ENCODE peak calls at places on chromosomes 7 and 10, in seven cellular contexts. H is H9, G is IMR-90, E is psoas muscle, Y is gastrocnemius medialis, L is cardiac muscle cell, D is A549. C is an unnamed sample.

GRCh38 chr7:114663502-114663901 is 248.9 kb downstream of the FOXP2 start:
- DNase-seq in D (no peak), Y (no peak), E (no peak), L (peak), H (no peak), G (peak), C (no peak)

GRCh38 chr10:102309916-102310315 is 64.6 kb downstream of the GBF1 start:
- DNase-seq in L (no peak), D (no peak), E (no peak), Y (no peak), G (no peak), H (no peak), C (no peak)

GRCh38 chr7:101736077-101736476 is 81.3 kb upstream of the CUX1 start:
- DNase-seq in L (no peak), H (no peak), D (no peak), E (no peak), Y (no peak), G (no peak), C (peak)

GRCh38 chr7:157519246-157519645 is 182.4 kb downstream of the DNAJB6 start:
- DNase-seq in H (no peak), E (peak), Y (no peak), G (no peak), L (no peak), D (no peak), C (no peak)

GRCh38 chr7:13850185-13850752 is 139.2 kb downstream of the ETV1 start:
- DNase-seq in D (no peak), G (peak), Y (no peak), E (no peak), L (no peak), H (no peak), C (peak)

GRCh38 chr7:131619336-131620305 is 63.2 kb upstream of the PODXL start:
- DNase-seq in Y (no peak), L (no peak), G (peak), H (no peak), E (no peak), D (no peak), C (no peak)

GRCh38 chr7:103059471-103059870 is 15.1 kb downstream of the FBXL13 start:
- DNase-seq in G (no peak), L (no peak), E (no peak), H (no peak), Y (no peak), D (no peak), C (no peak)

GRCh38 chr10:114393482-114393881 is 10.8 kb downstream of the AFAP1L2 start:
- DNase-seq in G (peak), L (no peak), H (no peak), D (no peak), Y (no peak), E (no peak), C (peak)

GRCh38 chr10:101029520-101030309 is 1.2 kb downstream of the PDZD7 start:
- DNase-seq in L (peak), G (no peak), Y (no peak), H (peak), D (no peak), E (peak), C (no peak)

GRCh38 chr10:96402417-96403305 is 43.9 kb upstream of the OPALIN start:
- DNase-seq in Y (no peak), G (no peak), D (no peak), L (no peak), E (no peak), H (peak), C (no peak)

GRCh38 chr10:85105614-85106013 is 777.2 kb downstream of the CCSER2 start:
- DNase-seq in Y (no peak), L (peak), G (no peak), H (peak), D (no peak), E (no peak), C (no peak)

GRCh38 chr7:27952393-27953290 is 212.7 kb downstream of the TAX1BP1 start:
- DNase-seq in D (no peak), G (peak), L (no peak), H (no peak), E (no peak), Y (no peak), C (no peak)

GRCh38 chr7:13028731-13029099 is 341.3 kb downstream of the ARL4A start:
- DNase-seq in L (no peak), G (no peak), D (no peak), H (no peak), Y (no peak), E (no peak), C (no peak)

GRCh38 chr10:104441601-104442000 is 88.0 kb downstream of the CFAP58 start:
- DNase-seq in H (no peak), D (no peak), G (peak), E (no peak), L (no peak), Y (no peak), C (peak)

GRCh38 chr7:81769891-81770818 is at the start of gene HGF:
- DNase-seq in G (peak), L (peak), Y (peak), H (peak), E (peak), D (no peak), C (no peak)

GRCh38 chr7:32582036-32582435 is 86.7 kb downstream of the AVL9 start:
- DNase-seq in D (no peak), L (no peak), G (peak), H (no peak), E (no peak), Y (no peak), C (no peak)

GRCh38 chr10:93462881-93463280 is 19.3 kb downstream of the MYOF start:
- DNase-seq in D (no peak), L (no peak), G (peak), E (no peak), H (no peak), Y (no peak), C (peak)

GRCh38 chr10:124045794-124046355 is 47.5 kb downstream of the CHST15 start:
- DNase-seq in G (no peak), L (no peak), E (no peak), Y (no peak), D (no peak), H (no peak), C (no peak)

GRCh38 chr10:70920519-70920918 is 32.2 kb upstream of the PCBD1 start:
- DNase-seq in G (no peak), L (no peak), D (no peak), Y (no peak), E (peak), H (no peak), C (peak)

GRCh38 chr7:24971333-24972165 is 8.4 kb downstream of the OSBPL3 start:
- DNase-seq in G (peak), L (no peak), H (peak), E (peak), Y (peak), D (no peak), C (peak)

GRCh38 chr10:3418901-3419300 is 246.3 kb upstream of the PITRM1 start:
- DNase-seq in H (no peak), E (no peak), G (no peak), Y (no peak), L (no peak), D (no peak), C (no peak)

GRCh38 chr7:69814421-69814962 is 216.2 kb downstream of the AUTS2 start:
- DNase-seq in E (no peak), D (no peak), L (no peak), Y (no peak), H (peak), G (no peak), C (no peak)

GRCh38 chr10:78754269-78755074 is 314.3 kb upstream of the ZMIZ1 start:
- DNase-seq in H (no peak), L (no peak), D (no peak), E (no peak), G (peak), Y (no peak), C (no peak)

GRCh38 chr10:121244791-121245190 is 353.5 kb downstream of the FGFR2 start:
- DNase-seq in E (no peak), Y (no peak), G (no peak), H (no peak), L (no peak), D (no peak), C (no peak)

GRCh38 chr7:17516768-17517167 is 218.3 kb downstream of the AHR start:
- DNase-seq in L (no peak), Y (no peak), E (no peak), G (peak), H (no peak), D (no peak), C (no peak)

GRCh38 chr10:120456626-120457430 is at the start of gene PLPP4:
- DNase-seq in D (no peak), H (peak), E (no peak), G (no peak), Y (no peak), L (peak), C (peak)

GRCh38 chr7:11831383-11831726 is 643 bp downstream of the THSD7A start:
- DNase-seq in L (no peak), G (no peak), D (no peak), H (no peak), E (no peak), Y (no peak), C (no peak)

GRCh38 chr10:11875499-11876281 is 52.5 kb downstream of the PROSER2 start:
- DNase-seq in H (no peak), Y (peak), L (no peak), E (peak), D (peak), G (peak), C (peak)

GRCh38 chr7:18086165-18087030 is 58.8 kb upstream of the PRPS1L1 start:
- DNase-seq in E (peak), G (no peak), D (peak), H (peak), Y (no peak), L (peak), C (peak)

GRCh38 chr10:49307921-49308320 is 9.0 kb downstream of the C10orf71 start:
- DNase-seq in H (no peak), E (no peak), D (no peak), Y (no peak), L (no peak), G (no peak), C (peak)

GRCh38 chr10:33333260-33334169 is 952 bp downstream of the NRP1 start:
- DNase-seq in L (no peak), G (no peak), E (no peak), H (no peak), Y (no peak), D (peak), C (peak)

GRCh38 chr7:21923663-21924062 is 22.0 kb downstream of the CDCA7L start:
- DNase-seq in D (no peak), Y (no peak), G (peak), H (no peak), E (no peak), L (peak), C (no peak)

GRCh38 chr7:23075571-23075970 is 30.0 kb upstream of the KLHL7 start:
- DNase-seq in D (no peak), G (no peak), L (peak), E (no peak), Y (no peak), H (no peak), C (no peak)

GRCh38 chr10:93376372-93377296 is 105.5 kb downstream of the MYOF start:
- DNase-seq in E (no peak), H (peak), D (peak), L (peak), G (peak), Y (peak), C (peak)

GRCh38 chr10:123993534-123994416 is 99.6 kb downstream of the CHST15 start:
- DNase-seq in E (peak), Y (no peak), L (no peak), D (no peak), H (no peak), G (no peak), C (no peak)

GRCh38 chr10:50422259-50422658 is 170.9 kb upstream of the ASAH2 start:
- DNase-seq in G (peak), D (no peak), E (no peak), L (no peak), H (no peak), Y (no peak), C (no peak)

GRCh38 chr7:125355899-125356298 is 426.3 kb upstream of the POT1 start:
- DNase-seq in H (no peak), G (no peak), Y (no peak), L (no peak), E (no peak), D (no peak), C (no peak)

GRCh38 chr7:97001656-97002554 is 3.4 kb upstream of the DLX6 start:
- DNase-seq in D (no peak), E (no peak), H (peak), L (no peak), Y (no peak), G (no peak), C (no peak)
- TF ChIP-seq CTCF in D (no peak), E (no peak), H (no peak), L (no peak), Y (no peak), G (no peak), C (no peak)

DNA sequence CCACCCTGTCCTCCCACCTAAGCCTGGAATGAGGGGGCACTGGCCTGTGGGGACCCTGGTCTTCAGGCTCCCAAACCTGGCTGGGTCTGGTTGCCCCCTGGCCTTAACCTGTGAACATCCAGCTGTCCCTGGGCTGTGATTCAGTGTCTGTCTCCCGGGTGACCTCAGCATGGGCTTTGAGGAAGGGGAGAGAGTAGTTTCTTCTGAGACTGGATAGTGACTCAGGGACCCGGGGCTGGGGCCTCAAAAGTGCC is 251 bp upstream of the CLDN4 start:
- DNase-seq in Y (no peak), E (no peak), G (peak), D (no peak), L (no peak), H (no peak), C (no peak)
- H3K27ac ChIP-seq in Y (no peak), E (no peak), G (no peak), D (peak), L (no peak), H (peak), C (no peak)

DNA sequence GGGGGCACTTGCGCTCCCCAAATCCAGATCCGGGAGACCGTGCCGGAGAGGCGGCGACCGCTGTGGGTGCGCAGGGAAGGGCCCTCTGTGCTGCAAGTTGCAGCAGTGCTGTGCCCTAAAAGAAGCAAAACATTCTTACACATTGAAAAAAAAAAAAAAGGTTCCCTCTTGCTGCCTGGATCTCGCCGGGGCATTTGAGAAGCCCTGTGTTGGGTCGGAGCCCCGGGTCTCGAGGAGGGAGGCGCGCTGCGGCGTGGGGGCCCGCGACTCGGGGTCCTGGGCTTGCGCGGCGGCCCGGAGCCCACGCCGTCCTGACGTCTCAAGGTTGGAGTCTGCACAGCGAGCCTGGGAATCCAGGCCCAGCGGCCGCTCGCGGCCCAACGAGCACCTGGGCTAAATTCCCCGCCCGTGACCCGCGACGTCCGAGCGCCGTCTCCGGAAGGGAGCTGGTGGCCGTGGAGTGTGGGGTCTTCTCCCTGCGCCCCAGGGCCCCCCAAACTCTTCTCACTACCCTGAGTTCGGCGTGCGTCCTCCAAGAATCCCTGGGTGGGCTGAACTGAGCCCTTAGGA is 1.3 kb upstream of the CTBP2 start:
- DNase-seq in Y (no peak), E (peak), G (peak), L (peak), H (no peak), D (no peak), C (no peak)
- TF ChIP-seq CTCF in Y (no peak), E (peak), G (no peak), L (no peak), H (peak), D (peak), C (peak)

DNA sequence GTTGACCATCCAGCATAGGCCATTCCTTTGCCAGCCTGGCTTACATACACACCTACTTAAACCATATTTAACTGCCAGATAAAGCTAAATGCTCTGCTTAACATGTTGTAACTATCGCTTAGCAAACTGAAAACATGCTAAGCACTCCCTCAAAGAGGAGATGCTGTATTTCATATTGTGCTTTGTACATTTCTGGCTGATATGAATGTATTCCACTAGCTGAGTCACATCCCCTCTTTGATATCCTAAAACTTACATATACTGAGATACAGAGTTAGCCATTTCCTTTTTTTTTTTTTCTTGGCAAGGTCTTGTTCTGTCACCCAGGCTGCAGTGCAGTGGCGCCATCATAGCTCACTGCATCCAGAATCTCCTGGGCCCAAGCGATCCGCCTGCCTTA is 99.4 kb downstream of the TPST1 start:
- DNase-seq in D (no peak), G (peak), E (no peak), L (no peak), Y (no peak), H (no peak), C (no peak)
- H3K27ac ChIP-seq in D (no peak), G (no peak), E (no peak), L (no peak), Y (no peak), H (no peak), C (no peak)

GRCh38 chr7:145902123-145902522 is 214.5 kb upstream of the CNTNAP2 start:
- DNase-seq in G (no peak), H (peak), L (no peak), D (no peak), E (no peak), Y (no peak), C (no peak)
- TF ChIP-seq CTCF in G (no peak), H (peak), L (no peak), D (no peak), E (no peak), Y (no peak), C (no peak)

DNA sequence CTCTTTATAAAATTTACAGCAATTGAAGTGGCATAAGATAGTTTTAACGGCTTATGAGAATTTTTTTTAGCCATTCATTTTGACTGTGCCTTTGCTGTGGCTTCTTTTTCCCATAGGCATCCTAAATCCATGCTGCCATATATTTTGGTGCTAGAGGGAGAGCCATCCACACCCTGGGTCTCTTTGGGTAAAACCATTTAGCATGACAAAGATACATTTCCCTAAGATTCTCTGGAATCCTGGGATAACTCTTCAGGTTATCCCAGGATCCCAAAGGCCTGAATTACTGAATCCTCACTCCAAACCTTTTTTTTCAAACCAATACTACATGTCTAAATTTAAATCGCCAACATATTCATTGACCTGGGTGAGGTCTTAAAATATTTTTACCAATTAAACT is 28.9 kb downstream of the DNAJC12 start:
- DNase-seq in L (no peak), G (no peak), E (no peak), D (no peak), Y (no peak), H (no peak), C (no peak)
- H3K27ac ChIP-seq in L (no peak), G (no peak), E (no peak), D (no peak), Y (no peak), H (no peak), C (no peak)

GRCh38 chr7:95687759-95688343 is 84.5 kb upstream of the DYNC1I1 start:
- DNase-seq in G (peak), L (peak), Y (no peak), E (no peak), D (peak), H (no peak), C (no peak)

GRCh38 chr7:95684505-95684904 is 87.8 kb upstream of the DYNC1I1 start:
- DNase-seq in G (no peak), Y (no peak), L (no peak), E (no peak), H (no peak), D (no peak), C (no peak)

GRCh38 chr7:95688931-95689453 is 83.4 kb upstream of the DYNC1I1 start:
- DNase-seq in Y (peak), L (no peak), D (no peak), E (peak), H (no peak), G (peak), C (no peak)

GRCh38 chr7:95684037-95684436 is 87.7 kb upstream of the PDK4 start:
- DNase-seq in H (no peak), G (peak), Y (no peak), E (no peak), D (peak), L (peak), C (no peak)

DNA sequence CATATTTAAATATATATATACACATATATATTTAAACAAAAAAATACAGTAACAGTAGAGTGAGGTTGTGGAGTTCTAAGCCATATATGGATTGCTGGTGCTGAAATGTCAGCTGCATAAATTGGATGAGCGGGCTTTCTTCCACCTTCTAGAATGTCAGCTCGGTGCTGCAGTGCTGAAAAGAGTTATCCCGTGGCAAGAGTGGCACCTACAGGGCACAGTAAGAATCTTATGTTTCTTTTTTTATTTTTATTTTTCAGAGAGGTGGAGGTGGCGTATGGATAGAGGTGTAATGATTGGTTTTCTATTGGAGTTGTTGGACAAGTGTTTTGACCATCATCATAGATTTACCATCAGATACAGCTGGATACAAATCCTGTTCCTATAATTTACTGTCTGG is 86.2 kb upstream of the DYNC1I1 start:
- DNase-seq in E (peak), G (peak), L (peak), H (peak), Y (peak), D (peak), C (no peak)
- TF ChIP-seq CTCF in E (peak), G (peak), L (peak), H (peak), Y (peak), D (peak), C (peak)

GRCh38 chr7:137597856-137598255 is 248.9 kb downstream of the DGKI start:
- DNase-seq in D (no peak), E (no peak), L (no peak), Y (no peak), G (no peak), H (no peak), C (no peak)
- H3K27ac ChIP-seq in D (no peak), E (no peak), L (no peak), Y (no peak), G (no peak), H (no peak), C (no peak)